ENCODE peak calls at places on chromosomes 12 and 14, in seven cellular contexts. C is iris pigment epithelial cell; J is stimulated activated CD8-positive, alpha-beta memory T cell treated with anti-CD3 and anti-CD28 coated beads, Interleukin-4, amount 100 ng/mL, for 1 hour; W is EH; Y is NCI-H1105; O is right cardiac atrium; S is lung. Q is an unnamed sample.

GRCh38 chr12:132665794-132666193 is 21.3 kb downstream of the POLE start:
- DNase-seq in W (no peak), S (no peak), O (no peak), J (no peak), Y (no peak), C (no peak), Q (no peak)

GRCh38 chr12:34188974-34189373 is 166.7 kb downstream of the ALG10 start:
- DNase-seq in W (no peak), O (no peak), Y (no peak), S (no peak), J (no peak), C (no peak), Q (no peak)

GRCh38 chr14:106372870-106373657 is 846.7 kb downstream of the TMEM121 start:
- DNase-seq in Y (peak), W (no peak), J (peak), C (no peak), O (peak), S (peak), Q (no peak)

GRCh38 chr12:50986961-50987737 is 34.8 kb downstream of the HIGD1C start:
- DNase-seq in Y (no peak), C (peak), O (no peak), J (no peak), W (peak), S (no peak), Q (peak)

GRCh38 chr12:113346387-113346786 is 11.5 kb upstream of the SLC8B1 start:
- DNase-seq in J (no peak), C (no peak), W (no peak), O (no peak), S (no peak), Y (no peak), Q (no peak)

GRCh38 chr14:94850332-94851211 is 80.7 kb upstream of the GSC start:
- DNase-seq in W (no peak), S (peak), C (no peak), J (no peak), O (no peak), Y (peak), Q (no peak)

GRCh38 chr12:98013560-98013959 is 501.8 kb upstream of the TMPO start:
- DNase-seq in W (no peak), Y (no peak), C (no peak), O (no peak), S (no peak), J (no peak), Q (no peak)

GRCh38 chr12:9143137-9143536 is 27.4 kb upstream of the A2M start:
- DNase-seq in W (no peak), S (no peak), Y (no peak), C (no peak), O (no peak), J (no peak), Q (no peak)

GRCh38 chr12:14614704-14615121 is 47.0 kb upstream of the PLBD1 start:
- DNase-seq in W (no peak), C (no peak), J (no peak), Y (no peak), O (no peak), S (no peak), Q (no peak)

GRCh38 chr12:44287545-44287944 is 451.7 kb downstream of the TMEM117 start:
- DNase-seq in S (no peak), O (no peak), Y (no peak), J (no peak), W (peak), C (peak), Q (no peak)

GRCh38 chr12:1469063-1469462 is 125.3 kb downstream of the FBXL14 start:
- DNase-seq in W (no peak), S (no peak), O (no peak), C (no peak), Y (no peak), J (no peak), Q (no peak)

GRCh38 chr12:116977465-116978380 is 67.0 kb downstream of the FBXW8 start:
- DNase-seq in S (no peak), O (no peak), C (no peak), J (no peak), W (peak), Y (no peak), Q (peak)

Q was measured in amniotic epithelial cell.